ENCODE peak calls at places on chromosomes 2 and 18, in six cellular contexts. W, A, S, Q, U and O are unnamed samples.

GRCh38 chr2:19362652-19363473 is 4.4 kb upstream of the OSR1 start:
- DNase-seq in S (peak), U (peak), W (peak), A (peak), Q (peak), O (peak)

GRCh38 chr2:127454595-127455565 is 36.7 kb downstream of the PROC start:
- DNase-seq in Q (no peak), S (no peak), U (no peak), A (no peak), W (no peak), O (no peak)

GRCh38 chr18:8406486-8407250 is 202.6 kb upstream of the RAB12 start:
- DNase-seq in S (no peak), Q (no peak), U (no peak), A (peak), W (no peak), O (no peak)

GRCh38 chr2:138234265-138234664 is 267.3 kb upstream of the SPOPL start:
- DNase-seq in S (no peak), Q (no peak), U (no peak), A (no peak), W (no peak), O (no peak)

GRCh38 chr2:28101892-28102291 is 211.4 kb downstream of the BABAM2 start:
- DNase-seq in W (no peak), S (no peak), U (no peak), A (no peak), Q (no peak), O (no peak)

GRCh38 chr2:174053285-174053684 is 88.1 kb upstream of the SP3 start:
- DNase-seq in A (no peak), W (no peak), Q (no peak), U (no peak), S (no peak), O (no peak)

GRCh38 chr2:5932556-5933469 is 240.6 kb downstream of the SOX11 start:
- DNase-seq in U (no peak), Q (no peak), W (no peak), A (no peak), S (peak), O (no peak)

GRCh38 chr2:218428846-218429558 is 10.1 kb downstream of the VIL1 start:
- DNase-seq in U (no peak), Q (no peak), A (no peak), S (no peak), W (no peak), O (no peak)

GRCh38 chr2:31233741-31234689 is at the start of gene EHD3:
- DNase-seq in S (peak), W (peak), U (peak), A (peak), Q (peak), O (peak)

GRCh38 chr18:51619283-51619682 is 421.8 kb upstream of the MEX3C start:
- DNase-seq in Q (no peak), U (no peak), S (no peak), A (no peak), W (no peak), O (no peak)

GRCh38 chr2:147416099-147416498 is 428.7 kb upstream of the ACVR2A start:
- DNase-seq in A (no peak), S (no peak), Q (no peak), W (peak), U (no peak), O (peak)

GRCh38 chr2:120245933-120246332 is 6.7 kb upstream of the RALB start:
- DNase-seq in Q (peak), W (no peak), A (no peak), U (no peak), S (no peak), O (no peak)

GRCh38 chr2:112959109-112959591 is 18.7 kb upstream of the IL36G start:
- DNase-seq in U (peak), W (no peak), S (no peak), Q (no peak), A (no peak), O (no peak)

GRCh38 chr2:202612145-202612544 is 22.6 kb upstream of the FAM117B start:
- DNase-seq in A (no peak), W (no peak), Q (no peak), S (no peak), U (no peak), O (no peak)

GRCh38 chr2:130827502-130828251 is 9.0 kb upstream of the ARHGEF4 start:
- DNase-seq in Q (peak), A (peak), S (no peak), W (peak), U (no peak), O (peak)

GRCh38 chr18:76209597-76209996 is 285.4 kb downstream of the ZNF516 start:
- DNase-seq in U (peak), W (peak), Q (peak), A (peak), S (no peak), O (no peak)

GRCh38 chr2:127143851-127144782 is 37.2 kb upstream of the BIN1 start:
- DNase-seq in U (no peak), W (no peak), A (peak), Q (peak), S (no peak), O (peak)

GRCh38 chr18:22604390-22604985 is 186.8 kb upstream of the CTAGE1 start:
- DNase-seq in W (no peak), U (no peak), S (no peak), Q (no peak), A (peak), O (no peak)

GRCh38 chr2:61434314-61434713 is 36.6 kb downstream of the USP34 start:
- DNase-seq in S (no peak), U (no peak), Q (no peak), W (no peak), A (no peak), O (no peak)